ENCODE peak calls at places on chromosomes 11 and 22, in five cellular contexts. D, R, U, T and Q are unnamed samples.

GRCh38 chr11:13276454-13276851 is 1.1 kb upstream of the BMAL1 start:
- DNase-seq in U (no peak), T (no peak), R (no peak), D (no peak), Q (no peak)

GRCh38 chr11:117809236-117810055 is 12.4 kb upstream of the DSCAML1 start:
- DNase-seq in U (no peak), R (no peak), D (no peak), T (peak), Q (peak)

GRCh38 chr11:36619502-36619901 is 21.5 kb upstream of the RAG2 start:
- DNase-seq in R (no peak), U (no peak), D (no peak), T (peak), Q (no peak)

GRCh38 chr11:1224109-1224485 is 1.2 kb downstream of the MUC5B start:
- DNase-seq in R (no peak), D (no peak), U (no peak), T (no peak), Q (no peak)

GRCh38 chr22:20111045-20111688 is 4.7 kb upstream of the RANBP1 start:
- DNase-seq in T (peak), D (peak), R (no peak), U (no peak), Q (peak)

GRCh38 chr11:86222081-86222480 is 22.5 kb upstream of the EED start:
- DNase-seq in R (no peak), U (no peak), T (no peak), D (no peak), Q (no peak)

GRCh38 chr11:83721286-83721685 is 435.1 kb upstream of the CCDC90B start:
- DNase-seq in R (no peak), T (no peak), D (no peak), U (no peak), Q (no peak)

GRCh38 chr22:37165940-37166674 is 16.4 kb upstream of the IL2RB start:
- DNase-seq in T (no peak), U (no peak), R (no peak), D (no peak), Q (no peak)

GRCh38 chr11:93857413-93858185 is 7.2 kb upstream of the VSTM5 start:
- DNase-seq in T (no peak), D (no peak), U (no peak), R (no peak), Q (no peak)

GRCh38 chr22:45170001-45170466 is 6.3 kb downstream of the NUP50 start:
- DNase-seq in D (no peak), T (peak), R (no peak), U (no peak), Q (no peak)

GRCh38 chr22:27748355-27749168 is 53.0 kb downstream of the MN1 start:
- DNase-seq in T (no peak), D (no peak), U (no peak), R (no peak), Q (no peak)
- TF ChIP-seq CEBPB in T (no peak), D (no peak), U (no peak), R (no peak), Q (no peak)

GRCh38 chr11:124865902-124866851 is 945 bp downstream of the ROBO3 start:
- DNase-seq in D (no peak), T (peak), U (no peak), R (no peak), Q (no peak)
- TF ChIP-seq EZH2 in D (peak), T (no peak), U (no peak), R (no peak), Q (no peak)

GRCh38 chr11:75277211-75277805 is 36.7 kb downstream of the TPBGL start:
- DNase-seq in U (no peak), T (no peak), D (no peak), R (no peak), Q (no peak)

GRCh38 chr11:75273331-75273988 is 32.9 kb downstream of the TPBGL start:
- DNase-seq in D (no peak), R (no peak), U (no peak), T (no peak), Q (no peak)

GRCh38 chr11:75273989-75274391 is 33.4 kb downstream of the TPBGL start:
- DNase-seq in T (no peak), D (no peak), R (no peak), U (no peak), Q (no peak)

GRCh38 chr11:75276696-75277095 is 36.1 kb downstream of the TPBGL start:
- DNase-seq in R (no peak), U (no peak), T (no peak), D (no peak), Q (no peak)

GRCh38 chr11:75275581-75275980 is 35.0 kb downstream of the TPBGL start:
- DNase-seq in R (no peak), T (no peak), D (no peak), U (no peak), Q (no peak)
- TF ChIP-seq CEBPB in R (no peak), T (no peak), D (no peak), U (no peak), Q (no peak)

DNA sequence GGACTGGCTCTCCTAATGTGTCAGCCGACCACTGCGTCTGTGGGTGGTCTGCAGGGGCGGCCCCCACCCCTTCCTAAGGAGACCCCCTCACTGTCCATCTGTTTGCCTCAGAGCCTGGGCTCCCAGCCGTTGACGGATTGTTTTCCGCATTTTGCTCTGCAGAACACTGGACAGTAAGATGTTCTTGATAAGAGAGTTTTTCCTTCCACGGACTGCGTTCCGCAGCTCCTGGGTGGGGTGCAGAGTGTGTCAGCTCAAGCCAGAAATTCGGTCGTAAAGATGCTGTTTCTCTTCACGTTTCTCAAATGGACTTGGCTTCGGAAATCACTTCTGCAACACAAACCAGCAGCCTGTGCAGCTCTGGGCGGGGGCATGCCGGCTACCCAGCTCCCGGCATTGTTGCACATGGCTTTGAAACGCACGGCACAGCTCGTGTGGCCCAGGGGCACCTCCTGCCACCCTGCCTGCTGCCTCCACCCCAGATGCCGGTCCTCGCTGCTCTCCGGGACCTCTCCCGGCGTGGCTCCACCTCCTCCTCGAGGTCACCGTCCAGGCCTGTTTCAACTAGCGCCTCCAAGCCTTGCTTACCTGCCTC is 2.9 kb upstream of the MRGPRG start:
- DNase-seq in R (no peak), D (no peak), T (no peak), U (no peak), Q (no peak)
- TF ChIP-seq EZH2 in R (no peak), D (no peak), T (no peak), U (no peak), Q (no peak)

GRCh38 chr11:28708075-28708474 is 599.9 kb downstream of the METTL15 start:
- DNase-seq in R (no peak), U (no peak), D (no peak), T (no peak), Q (no peak)
- TF ChIP-seq CEBPB in R (no peak), U (no peak), D (no peak), T (no peak), Q (no peak)